ENCODE peak calls at places on chromosomes 2 and 18, in five cellular contexts. X is GM12892, R is suprapubic skin, M is A549, P is H54. V is an unnamed sample.

GRCh38 chr18:63994783-63995399 is 25.0 kb downstream of the SERPINB8 start:
- DNase-seq in X (no peak), R (no peak), M (peak), P (peak), V (peak)

GRCh38 chr18:7677424-7677823 is 110.3 kb downstream of the PTPRM start:
- DNase-seq in X (no peak), R (no peak), M (no peak), P (no peak), V (no peak)

GRCh38 chr18:9666548-9666947 is 41.6 kb upstream of the RAB31 start:
- DNase-seq in X (no peak), R (no peak), M (no peak), P (no peak), V (no peak)

GRCh38 chr2:1495676-1496393 is 82.6 kb downstream of the TPO start:
- DNase-seq in X (no peak), R (peak), M (no peak), P (no peak), V (no peak)

GRCh38 chr2:30139131-30139870 is 7.5 kb upstream of the YPEL5 start:
- DNase-seq in X (no peak), R (no peak), M (no peak), P (no peak), V (no peak)

GRCh38 chr2:83572400-83572799 is 886.7 kb downstream of the SUCLG1 start:
- DNase-seq in X (no peak), R (no peak), M (no peak), P (peak), V (no peak)

GRCh38 chr2:178208817-178209216 is 14.5 kb downstream of the OSBPL6 start:
- DNase-seq in X (no peak), R (no peak), M (peak), P (no peak), V (no peak)

GRCh38 chr2:217713395-217714267 is 289.2 kb downstream of the TNS1 start:
- DNase-seq in X (peak), R (peak), M (peak), P (peak), V (peak)

GRCh38 chr2:42978887-42979415 is 186.6 kb upstream of the HAAO start:
- DNase-seq in X (no peak), R (peak), M (no peak), P (no peak), V (no peak)

GRCh38 chr2:136171223-136171622 is 53.3 kb upstream of the CXCR4 start:
- DNase-seq in X (no peak), R (no peak), M (no peak), P (no peak), V (no peak)

GRCh38 chr2:108169982-108170625 is 69.7 kb upstream of the SULT1C3 start:
- DNase-seq in X (no peak), R (no peak), M (peak), P (no peak), V (no peak)

GRCh38 chr2:113755690-113756063 is 765 bp downstream of the SLC35F5 start:
- DNase-seq in X (no peak), R (no peak), M (peak), P (no peak), V (no peak)

GRCh38 chr2:155600296-155600695 is 732.2 kb downstream of the NR4A2 start:
- DNase-seq in X (no peak), R (no peak), M (no peak), P (no peak), V (no peak)

GRCh38 chr2:230879271-230879882 is 14.6 kb downstream of the ITM2C start:
- DNase-seq in X (no peak), R (peak), M (no peak), P (no peak), V (no peak)

GRCh38 chr2:149686677-149687427 is 99.3 kb upstream of the MMADHC start:
- DNase-seq in X (no peak), R (no peak), M (no peak), P (no peak), V (no peak)

GRCh38 chr2:232139171-232139594 is 177.7 kb downstream of the DIS3L2 start:
- DNase-seq in X (no peak), R (no peak), M (no peak), P (no peak), V (no peak)

GRCh38 chr18:39946623-39947061 is 2008.4 kb upstream of the PIK3C3 start:
- DNase-seq in X (no peak), R (no peak), M (peak), P (peak), V (no peak)

GRCh38 chr18:13629841-13630747 is 96.3 kb downstream of the FAM210A start:
- DNase-seq in X (peak), R (peak), M (peak), P (peak), V (no peak)

GRCh38 chr18:26405190-26405781 is 143.1 kb downstream of the KCTD1 start:
- DNase-seq in X (peak), R (no peak), M (peak), P (no peak), V (no peak)

GRCh38 chr2:154623819-154624218 is 74.7 kb upstream of the KCNJ3 start:
- DNase-seq in X (no peak), R (no peak), M (peak), P (peak), V (no peak)

GRCh38 chr2:8197101-8197500 is 484.8 kb upstream of the ID2 start:
- DNase-seq in X (no peak), R (no peak), M (no peak), P (no peak), V (no peak)

GRCh38 chr2:199875400-199875799 is 24.4 kb upstream of the FTCDNL1 start:
- DNase-seq in X (no peak), R (no peak), M (no peak), P (no peak), V (no peak)

GRCh38 chr2:1060372-1060771 is 109.7 kb downstream of the SNTG2 start:
- DNase-seq in X (no peak), R (no peak), M (no peak), P (no peak), V (no peak)

GRCh38 chr2:120132691-120133090 is 90.5 kb downstream of the TMEM185B start:
- DNase-seq in X (no peak), R (no peak), M (no peak), P (no peak), V (no peak)

GRCh38 chr2:160266078-160266551 is 66.0 kb upstream of the ITGB6 start:
- DNase-seq in X (no peak), R (no peak), M (no peak), P (no peak), V (no peak)

GRCh38 chr2:189580267-189580661 is 322 bp downstream of the SLC40A1 start:
- DNase-seq in X (peak), R (no peak), M (no peak), P (no peak), V (no peak)

GRCh38 chr18:79136742-79137141 is 67.5 kb downstream of the ATP9B start:
- DNase-seq in X (no peak), R (no peak), M (peak), P (no peak), V (no peak)

GRCh38 chr2:181178823-181179412 is 198.5 kb downstream of the UBE2E3 start:
- DNase-seq in X (no peak), R (no peak), M (peak), P (no peak), V (no peak)

GRCh38 chr18:63511285-63511684 is 30.9 kb upstream of the SERPINB12 start:
- DNase-seq in X (no peak), R (no peak), M (peak), P (peak), V (peak)

GRCh38 chr2:186575302-186575701 is 14.6 kb upstream of the ITGAV start:
- DNase-seq in X (no peak), R (no peak), M (peak), P (peak), V (no peak)

DNA sequence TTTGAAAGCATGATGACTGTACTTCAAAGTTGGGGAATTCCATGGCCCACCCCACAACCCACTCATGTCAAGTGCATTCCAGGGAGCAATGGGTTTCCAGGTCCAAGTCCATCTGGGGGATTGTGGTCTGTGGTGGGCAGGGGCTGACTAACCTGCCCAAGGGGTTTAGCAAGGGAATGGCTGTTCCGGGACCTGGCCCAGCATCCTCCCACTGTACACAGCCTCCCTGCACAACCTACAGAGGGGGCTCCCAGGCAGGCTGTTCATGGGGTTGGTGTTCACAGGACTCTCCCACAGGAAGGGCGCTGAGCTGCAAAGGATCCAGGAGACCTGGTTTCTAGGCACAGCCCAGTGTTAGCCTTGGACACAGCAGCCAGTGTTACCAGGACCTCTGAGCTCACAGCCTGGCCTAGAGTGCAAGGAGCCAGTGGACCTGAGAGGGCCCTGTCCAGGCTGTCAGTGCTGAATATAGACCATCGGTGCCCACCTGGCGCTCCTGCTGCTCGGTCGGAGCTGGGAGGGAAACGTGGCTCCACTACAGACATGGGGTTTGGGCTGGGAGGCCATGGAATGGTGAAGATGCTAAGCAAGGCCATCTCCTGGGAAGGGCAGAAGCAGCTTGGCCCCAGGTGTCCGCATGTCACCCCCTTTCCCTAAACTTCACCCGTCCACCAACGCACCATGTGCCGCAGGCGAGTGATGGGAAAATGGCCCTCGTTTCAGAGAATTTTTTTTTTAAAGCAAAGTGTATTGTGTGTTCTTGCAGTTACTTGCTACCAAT is 317.2 kb downstream of the GBX2 start:
- DNase-seq in X (no peak), R (no peak), M (no peak), P (no peak), V (no peak)
- TF ChIP-seq POLR2A in X (no peak), R (no peak), M (no peak), P (no peak), V (no peak)

GRCh38 chr18:31143025-31143424 is 19.6 kb downstream of the DSC1 start:
- DNase-seq in X (no peak), R (no peak), M (no peak), P (no peak), V (no peak)
- TF ChIP-seq POLR2A in X (no peak), R (no peak), M (no peak), P (no peak), V (no peak)

DNA sequence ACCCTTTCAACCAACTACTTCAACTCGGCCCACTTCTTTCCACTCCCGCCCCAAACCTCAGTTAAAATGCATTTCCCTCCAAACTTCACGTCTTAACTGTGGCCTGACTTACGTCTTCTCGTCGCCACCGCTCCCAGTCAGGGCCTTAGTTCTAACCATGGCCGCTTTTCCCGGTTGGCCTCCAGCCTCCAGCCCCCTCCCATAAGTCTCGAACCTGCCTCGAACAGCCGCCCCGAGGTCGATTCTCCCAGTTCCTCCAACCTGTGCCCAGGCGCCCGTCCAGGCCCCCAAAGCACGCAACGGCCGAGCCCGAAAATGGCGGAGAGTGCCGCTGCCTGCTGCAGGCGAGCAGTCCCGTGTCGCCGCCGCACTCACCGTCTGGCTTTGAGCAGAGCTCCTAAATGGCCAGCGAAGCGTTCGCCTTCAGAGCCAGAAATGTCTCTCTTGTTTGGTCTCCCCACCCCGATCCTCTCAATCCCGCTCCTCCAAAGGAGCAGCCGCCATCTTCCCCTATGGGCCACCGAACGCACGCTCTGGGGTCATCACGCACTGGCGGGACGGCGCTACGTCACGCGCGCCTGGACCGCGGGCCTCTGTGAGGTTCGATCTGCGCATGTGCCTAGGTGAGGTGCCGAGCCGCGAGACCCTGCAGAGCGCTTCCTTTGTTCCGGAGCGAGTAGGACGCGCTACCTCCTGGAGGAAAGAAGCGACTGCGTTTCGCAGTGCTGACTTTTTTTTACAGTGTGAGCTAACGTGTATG is at the start of gene WDR33:
- DNase-seq in X (peak), R (peak), M (peak), P (peak), V (peak)
- TF ChIP-seq POLR2A in X (peak), R (peak), M (peak), P (peak), V (peak)

GRCh38 chr2:165793779-165794519 is at the start of gene GALNT3:
- DNase-seq in X (peak), R (peak), M (no peak), P (no peak), V (peak)
- TF ChIP-seq POLR2A in X (no peak), R (peak), M (no peak), P (no peak), V (peak)

GRCh38 chr2:26785431-26786206 is at the start of gene CENPA:
- DNase-seq in X (peak), R (peak), M (peak), P (peak), V (peak)

GRCh38 chr2:26784570-26785234 is 1.2 kb upstream of the CENPA start:
- DNase-seq in X (no peak), R (no peak), M (no peak), P (no peak), V (no peak)

GRCh38 chr2:26782876-26783704 is 2.8 kb upstream of the CENPA start:
- DNase-seq in X (no peak), R (no peak), M (no peak), P (no peak), V (no peak)

DNA sequence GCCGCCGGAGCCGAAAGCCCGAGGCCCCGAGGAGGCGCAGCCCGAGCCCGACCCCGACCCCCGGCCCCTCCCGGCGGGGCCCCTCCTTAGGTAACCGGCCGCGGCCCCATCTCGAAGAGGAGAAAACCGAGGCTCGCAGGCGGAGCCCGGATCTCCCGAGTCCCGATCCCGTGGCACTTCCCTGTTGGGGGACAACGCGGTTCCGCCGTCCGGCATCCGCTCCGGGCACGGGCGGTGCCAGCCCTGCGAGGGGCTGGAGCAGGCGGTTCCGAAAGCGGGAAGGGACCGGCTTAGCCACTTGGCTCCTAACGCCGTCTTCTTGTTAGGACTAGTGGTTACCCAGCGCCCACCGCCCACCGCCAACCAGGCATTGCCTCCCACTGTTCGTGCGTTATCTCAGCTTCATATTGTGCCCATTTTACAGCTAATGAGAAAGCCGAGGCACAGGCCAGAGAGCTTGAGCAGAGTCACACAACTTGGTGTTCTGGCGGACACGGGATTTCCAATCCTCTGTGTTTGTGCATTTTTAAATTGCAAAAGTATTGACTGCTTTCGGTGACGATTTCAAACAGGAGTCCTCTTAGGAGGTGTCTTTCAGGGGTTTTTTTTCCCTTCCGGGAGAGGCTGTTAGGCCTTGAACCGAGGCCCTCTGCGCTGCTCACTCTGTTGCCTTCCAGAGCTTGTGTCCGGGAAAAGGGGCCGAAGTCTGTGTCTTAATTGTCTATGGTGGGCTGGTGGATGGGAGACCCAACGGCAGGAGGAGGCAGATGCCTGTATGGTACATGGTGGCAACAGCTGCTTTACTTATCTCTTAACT is 559 bp downstream of the CENPA start:
- DNase-seq in X (peak), R (no peak), M (no peak), P (no peak), V (peak)
- TF ChIP-seq POLR2A in X (no peak), R (no peak), M (no peak), P (no peak), V (no peak)

GRCh38 chr18:3453540-3454364 is 3.8 kb downstream of the TGIF1 start:
- DNase-seq in X (no peak), R (peak), M (peak), P (no peak), V (no peak)
- TF ChIP-seq POLR2A in X (no peak), R (no peak), M (no peak), P (no peak), V (no peak)

DNA sequence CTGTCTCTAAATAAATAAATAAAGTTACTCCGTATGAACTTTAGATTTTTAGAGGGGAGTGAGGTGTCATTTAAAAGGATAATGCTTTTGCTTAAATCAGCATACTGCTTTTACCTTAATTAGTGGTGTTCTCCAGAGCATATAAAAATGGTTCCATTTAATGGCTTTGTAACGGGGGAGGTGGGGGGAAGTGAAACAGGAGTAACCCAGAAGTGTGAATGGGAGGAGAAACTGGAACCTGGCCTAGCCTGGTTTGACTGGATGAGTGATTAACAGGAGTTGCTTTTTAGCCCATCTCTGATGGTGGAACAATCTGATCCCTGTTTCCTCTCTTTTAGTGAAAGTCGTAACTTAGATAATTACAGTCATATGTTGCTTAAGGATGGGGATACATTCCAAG is 1.6 kb downstream of the CNDP2 start:
- DNase-seq in X (no peak), R (no peak), M (no peak), P (no peak), V (no peak)
- TF ChIP-seq POLR2A in X (no peak), R (no peak), M (no peak), P (no peak), V (no peak)

GRCh38 chr2:71130325-71131260 is at the start of gene MPHOSPH10:
- DNase-seq in X (peak), R (peak), M (peak), P (peak), V (peak)
- TF ChIP-seq POLR2A in X (peak), R (no peak), M (peak), P (peak), V (no peak)

GRCh38 chr2:241314933-241315182 is 614 bp downstream of the HDLBP start:
- DNase-seq in X (no peak), R (no peak), M (no peak), P (no peak), V (no peak)
- TF ChIP-seq POLR2A in X (no peak), R (no peak), M (peak), P (no peak), V (no peak)

V was measured in H1.